ENCODE peak calls at places on chromosomes 1 and 21, in seven cellular contexts. P, W, A, H, I, Z and T are unnamed samples.

GRCh38 chr1:81414417-81415087 is 386.2 kb upstream of the ADGRL2 start:
- DNase-seq in P (no peak), W (no peak), A (peak; percentile 39), H (peak; percentile 33), I (no peak), Z (no peak), T (peak; percentile 8)

GRCh38 chr21:39441502-39442475 is 3.8 kb downstream of the LCA5L start:
- DNase-seq in P (peak; percentile 17), W (peak; percentile 45), A (peak; percentile 62), H (peak; percentile 62), I (peak; percentile 19), Z (peak; percentile 22), T (peak; percentile 67)

GRCh38 chr21:46097826-46098286 is at the start of gene COL6A2:
- DNase-seq in P (peak; percentile 33), W (no peak), A (peak; percentile 74), H (peak; percentile 74), I (peak; percentile 57), Z (no peak), T (peak; percentile 67)

GRCh38 chr1:220680085-220680687 is 10.0 kb upstream of the C1orf115 start:
- DNase-seq in P (no peak), W (peak; percentile 42), A (peak; percentile 59), H (peak; percentile 44), I (peak; percentile 2), Z (no peak), T (peak; percentile 34)

GRCh38 chr1:36342426-36343185 is 19.2 kb upstream of the EVA1B start:
- DNase-seq in P (peak; percentile 57), W (no peak), A (peak; percentile 92), H (peak; percentile 60), I (peak; percentile 63), Z (no peak), T (peak; percentile 95)

GRCh38 chr1:230288641-230289349 is 137.3 kb downstream of the PGBD5 start:
- DNase-seq in P (no peak), W (peak; percentile 11), A (peak; percentile 32), H (peak; percentile 7), I (no peak), Z (no peak), T (peak; percentile 40)

GRCh38 chr1:91057784-91058183 is 35.9 kb upstream of the ZNF644 start:
- DNase-seq in P (no peak), W (no peak), A (no peak), H (no peak), I (no peak), Z (no peak), T (no peak)

GRCh38 chr21:43210454-43211084 is 41.8 kb downstream of the CRYAA start:
- DNase-seq in P (no peak), W (no peak), A (no peak), H (no peak), I (no peak), Z (no peak), T (no peak)